ENCODE peak calls at places on chromosomes 4 and X, in four cellular contexts. W is left lung, V is PC-9, A is lower leg skin. C is an unnamed sample.

GRCh38 chrX:130637591-130637990 is 235.8 kb downstream of the RBMX2 start:
- DNase-seq in V (no peak), A (no peak), W (no peak), C (no peak)

GRCh38 chr4:145681956-145682355 is 2.0 kb downstream of the C4orf51 start:
- DNase-seq in A (no peak), V (no peak), W (no peak), C (no peak)

GRCh38 chr4:37988670-37989069 is 28.5 kb downstream of the PTTG2 start:
- DNase-seq in A (no peak), W (no peak), V (peak; percentile 66), C (no peak)

GRCh38 chr4:8721621-8722020 is 129.1 kb downstream of the CPZ start:
- DNase-seq in W (no peak), A (no peak), V (no peak), C (no peak)

GRCh38 chr4:7904108-7904516 is 35.5 kb downstream of the AFAP1 start:
- DNase-seq in A (no peak), W (no peak), V (no peak), C (no peak)

GRCh38 chr4:138984647-138985046 is 30.9 kb upstream of the NOCT start:
- DNase-seq in W (no peak), V (no peak), A (no peak), C (no peak)

GRCh38 chr4:125826801-125827200 is 512.0 kb downstream of the FAT4 start:
- DNase-seq in V (no peak), A (no peak), W (no peak), C (no peak)

GRCh38 chr4:57265831-57266582 is 155.8 kb upstream of the IGFBP7 start:
- DNase-seq in A (no peak), V (no peak), W (no peak), C (no peak)

GRCh38 chr4:26765515-26765914 is 95.1 kb upstream of the STIM2 start:
- DNase-seq in W (no peak), A (no peak), V (no peak), C (no peak)

GRCh38 chr4:37946503-37947179 is 13.6 kb upstream of the PTTG2 start:
- DNase-seq in A (no peak), W (peak; percentile 62), V (no peak), C (no peak)

GRCh38 chr4:39883645-39884044 is 94.1 kb downstream of the PDS5A start:
- DNase-seq in V (no peak), W (no peak), A (no peak), C (no peak)

GRCh38 chrX:36898301-36898700 is 109.9 kb upstream of the FAM47C start:
- DNase-seq in A (no peak), W (no peak), V (no peak), C (no peak)

GRCh38 chrX:69538321-69538876 is 34.3 kb downstream of the NALF2 start:
- DNase-seq in A (peak; percentile 29), V (peak; percentile 32), W (peak; percentile 87), C (peak; percentile 53)

GRCh38 chr4:17613761-17614415 is 553 bp upstream of the MED28 start:
- DNase-seq in V (peak; percentile 9), W (no peak), A (no peak), C (no peak)

GRCh38 chr4:151743894-151744293 is 16.9 kb downstream of the GATB start:
- DNase-seq in W (no peak), A (no peak), V (no peak), C (no peak)

GRCh38 chrX:115679460-115679859 is 118.5 kb downstream of the PLS3 start:
- DNase-seq in V (no peak), W (no peak), A (no peak), C (no peak)

GRCh38 chrX:136551410-136551809 is 19.4 kb downstream of the VGLL1 start:
- DNase-seq in V (no peak), A (no peak), W (no peak), C (no peak)

GRCh38 chr4:32488690-32489089 is 1768.5 kb downstream of the PCDH7 start:
- DNase-seq in V (no peak), A (no peak), W (no peak), C (no peak)

GRCh38 chr4:91935217-91935616 is 368.5 kb upstream of the GRID2 start:
- DNase-seq in W (peak; percentile 14), V (no peak), A (no peak), C (no peak)

C was measured in tibial nerve.